ENCODE peak calls at places on chromosome 21, in five cellular contexts. N is aorta; P is neuronal stem cell; J is upper lobe of right lung; D is CD4-positive, alpha-beta memory T cell. Q is an unnamed sample. For H3K9me3, the result is how much of the 10 kb centered on the place peaks cover.

GRCh38 chr21:38712076-38712475 is 93.7 kb upstream of the ETS2 start:
- DNase-seq in N (no peak), P (no peak), J (no peak), D (no peak), Q (peak)

GRCh38 chr21:44021064-44021463 is 9.0 kb downstream of the TRAPPC10 start:
- DNase-seq in N (no peak), P (no peak), J (no peak), D (no peak), Q (no peak)

GRCh38 chr21:43899307-43900077 is 34.5 kb downstream of the AGPAT3 start:
- DNase-seq in N (peak), P (no peak), J (peak), D (no peak), Q (no peak)

GRCh38 chr21:26138615-26139257 is 31.8 kb downstream of the APP start:
- DNase-seq in N (no peak), P (no peak), J (no peak), D (no peak), Q (no peak)

GRCh38 chr21:16587141-16587570 is 857.4 kb downstream of the USP25 start:
- DNase-seq in N (peak), P (no peak), J (peak), D (no peak), Q (no peak)

GRCh38 chr21:33751120-33751519 is 108.8 kb downstream of the ITSN1 start:
- DNase-seq in N (no peak), P (no peak), J (no peak), D (no peak), Q (no peak)

GRCh38 chr21:18617291-18617690 is 213.7 kb upstream of the TMPRSS15 start:
- DNase-seq in N (no peak), P (no peak), J (no peak), D (no peak), Q (no peak)

GRCh38 chr21:36709030-36709867 is 10.3 kb downstream of the SIM2 start:
- DNase-seq in N (peak), P (no peak), J (peak), D (no peak), Q (peak)

GRCh38 chr21:32329331-32329730 is 30.7 kb downstream of the MRAP start:
- DNase-seq in N (no peak), P (no peak), J (no peak), D (no peak), Q (no peak)

GRCh38 chr21:27581168-27581567 is 614.3 kb upstream of the ADAMTS5 start:
- DNase-seq in N (no peak), P (no peak), J (no peak), D (no peak), Q (no peak)

GRCh38 chr21:44944596-44944995 is 4.8 kb downstream of the SLX9 start:
- DNase-seq in N (peak), P (no peak), J (peak), D (no peak), Q (no peak)

GRCh38 chr21:38775733-38776132 is 30.0 kb upstream of the ETS2 start:
- DNase-seq in N (no peak), P (no peak), J (no peak), D (no peak), Q (no peak)

GRCh38 chr21:45551316-45551715 is 9.1 kb upstream of the SLC19A1 start:
- DNase-seq in N (peak), P (no peak), J (peak), D (no peak), Q (no peak)

GRCh38 chr21:39020751-39021474 is 162.3 kb downstream of the PSMG1 start:
- DNase-seq in N (no peak), P (no peak), J (peak), D (no peak), Q (no peak)

GRCh38 chr21:31218830-31219608 is 125.0 kb downstream of the TIAM1 start:
- DNase-seq in N (no peak), P (peak), J (no peak), D (no peak), Q (peak)

GRCh38 chr21:40923914-40924313 is 77.0 kb upstream of the DSCAM start:
- DNase-seq in N (no peak), P (no peak), J (no peak), D (no peak), Q (no peak)

GRCh38 chr21:40925481-40925880 is 78.5 kb upstream of the DSCAM start:
- DNase-seq in N (no peak), P (no peak), J (no peak), D (no peak), Q (no peak)

GRCh38 chr21:40924641-40925040 is 77.7 kb upstream of the DSCAM start:
- DNase-seq in N (no peak), P (no peak), J (no peak), D (no peak), Q (no peak)

GRCh38 chr21:40926238-40926637 is 79.3 kb upstream of the DSCAM start:
- DNase-seq in N (no peak), P (no peak), J (no peak), D (no peak), Q (no peak)

GRCh38 chr21:40929833-40930232 is 82.9 kb upstream of the DSCAM start:
- DNase-seq in N (no peak), P (no peak), J (no peak), D (no peak), Q (no peak)
- H3K9me3 ChIP-seq in N (under half), P (under half), J (under half), D (under half), Q (under half)

GRCh38 chr21:15410853-15411252 is 318.9 kb upstream of the USP25 start:
- DNase-seq in N (no peak), P (no peak), J (no peak), D (no peak), Q (no peak)
- H3K9me3 ChIP-seq in N (under half), P (under half), J (under half), D (under half), Q (under half)

GRCh38 chr21:15414057-15414456 is 315.7 kb upstream of the USP25 start:
- DNase-seq in N (no peak), P (no peak), J (no peak), D (no peak), Q (no peak)
- H3K9me3 ChIP-seq in N (under half), P (under half), J (under half), D (under half), Q (under half)

GRCh38 chr21:42431196-42431595 is 27.5 kb downstream of the UBASH3A start:
- DNase-seq in N (no peak), P (no peak), J (no peak), D (no peak), Q (no peak)
- H3K9me3 ChIP-seq in N (under half), P (under half), J (under half), D (under half), Q (under half)

DNA sequence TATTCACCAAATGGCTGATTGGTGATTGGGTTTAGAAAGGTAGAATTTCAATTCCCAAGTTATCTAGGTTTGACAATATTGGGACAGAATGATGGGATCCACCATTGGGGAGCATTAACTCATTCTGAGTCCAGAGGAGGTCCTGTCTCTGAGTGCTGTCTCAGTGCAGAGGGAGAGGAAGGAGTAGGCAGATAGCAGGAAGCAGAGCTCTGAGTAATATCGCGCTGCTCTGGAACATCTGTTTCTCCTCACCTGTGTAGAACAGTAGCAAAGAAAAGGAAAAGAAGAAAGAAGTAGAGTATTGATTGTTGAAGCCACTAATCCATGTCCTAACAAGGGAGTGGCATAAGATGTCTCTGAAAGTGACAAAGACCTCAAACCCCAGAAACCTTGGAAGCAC is 1657.8 kb downstream of the MRPL39 start:
- DNase-seq in N (no peak), P (no peak), J (no peak), D (no peak), Q (no peak)
- H3K9me3 ChIP-seq in N (under half), P (under half), J (under half), D (under half), Q (under half)

GRCh38 chr21:20814090-20814489 is 184.1 kb upstream of the NCAM2 start:
- DNase-seq in N (no peak), P (no peak), J (no peak), D (no peak), Q (no peak)
- H3K9me3 ChIP-seq in N (under half), P (under half), J (under half), D (under half), Q (under half)

Q was measured in neural progenitor cell.